ENCODE peak calls at places on chromosomes 4 and X, in nine cellular contexts. Y is SJSA1, W is cardiac muscle cell, L is osteoblast, X is transverse colon, D is neural progenitor cell, N is OCI-LY7, K is tibial artery, P is stomach. J is an unnamed sample.

GRCh38 chr4:102355748-102356147 is 10.5 kb upstream of the SLC39A8 start:
- DNase-seq in Y (no peak), W (no peak), L (no peak), X (no peak), D (no peak), N (no peak), K (no peak), P (no peak), J (no peak)

GRCh38 chr4:39054497-39054896 is 7.5 kb upstream of the KLHL5 start:
- DNase-seq in Y (no peak), W (no peak), L (no peak), X (no peak), D (peak; percentile 65), N (no peak), K (no peak), P (no peak), J (no peak)

GRCh38 chr4:3193531-3194203 is 55.3 kb upstream of the MSANTD1 start:
- DNase-seq in Y (no peak), W (peak; percentile 14), L (no peak), X (no peak), D (no peak), N (peak; percentile 16), K (no peak), P (no peak), J (peak; percentile 17)

GRCh38 chr4:32631824-32632223 is 1911.7 kb downstream of the PCDH7 start:
- DNase-seq in Y (no peak), W (no peak), L (no peak), X (no peak), D (peak; percentile 9), N (no peak), K (no peak), P (no peak), J (no peak)

GRCh38 chr4:76023381-76023780 is at the start of gene CXCL10:
- DNase-seq in Y (no peak), W (no peak), L (no peak), X (no peak), D (no peak), N (no peak), K (no peak), P (no peak), J (no peak)

GRCh38 chrX:7996414-7996813 is 69.2 kb upstream of the PNPLA4 start:
- DNase-seq in Y (no peak), W (peak; percentile 46), L (no peak), X (peak; percentile 21), D (peak; percentile 46), N (peak; percentile 34), K (no peak), P (peak; percentile 28), J (peak; percentile 62)

GRCh38 chr4:55553442-55553841 is 6.7 kb upstream of the CLOCK start:
- DNase-seq in Y (peak; percentile 72), W (peak; percentile 67), L (peak; percentile 76), X (peak; percentile 38), D (no peak), N (peak; percentile 10), K (no peak), P (peak; percentile 32), J (peak; percentile 63)

GRCh38 chrX:125952973-125953372 is 213.1 kb downstream of the DCAF12L2 start:
- DNase-seq in Y (no peak), W (no peak), L (no peak), X (no peak), D (no peak), N (no peak), K (no peak), P (no peak), J (no peak)

GRCh38 chr4:54255881-54256280 is 26.8 kb downstream of the PDGFRA start:
- DNase-seq in Y (no peak), W (peak; percentile 70), L (no peak), X (no peak), D (no peak), N (no peak), K (no peak), P (no peak), J (no peak)

GRCh38 chr4:80265571-80266266 is 745 bp upstream of the FGF5 start:
- DNase-seq in Y (peak; percentile 65), W (peak; percentile 54), L (peak; percentile 82), X (no peak), D (peak; percentile 38), N (no peak), K (no peak), P (no peak), J (peak; percentile 63)

GRCh38 chr4:67658302-67658701 is 42.7 kb downstream of the UBA6 start:
- DNase-seq in Y (no peak), W (no peak), L (no peak), X (no peak), D (no peak), N (no peak), K (no peak), P (no peak), J (no peak)

GRCh38 chr4:67660418-67660817 is 40.5 kb downstream of the UBA6 start:
- DNase-seq in Y (no peak), W (no peak), L (no peak), X (no peak), D (no peak), N (peak; percentile 38), K (no peak), P (no peak), J (no peak)

GRCh38 chr4:67659065-67659464 is 41.9 kb downstream of the UBA6 start:
- DNase-seq in Y (no peak), W (no peak), L (no peak), X (no peak), D (no peak), N (no peak), K (no peak), P (no peak), J (no peak)
- H3K9me3 ChIP-seq in Y (no peaks in the 10 kb centered on the region), W (no peaks in the 10 kb centered on the region), L (peaks cover 6% of the 10 kb centered on the region), X (no peaks in the 10 kb centered on the region), D (no peaks in the 10 kb centered on the region), N (peaks cover 24% of the 10 kb centered on the region), K (no peaks in the 10 kb centered on the region), P (no peaks in the 10 kb centered on the region), J (peaks cover 43% of the 10 kb centered on the region)

GRCh38 chrX:145396612-145397011 is 149.3 kb downstream of the SPANXN1 start:
- DNase-seq in Y (no peak), W (no peak), L (no peak), X (no peak), D (no peak), N (no peak), K (no peak), P (no peak), J (no peak)
- H3K9me3 ChIP-seq in Y (no peaks in the 10 kb centered on the region), W (no peaks in the 10 kb centered on the region), L (peaks cover 4% of the 10 kb centered on the region), X (no peaks in the 10 kb centered on the region), D (peaks cover 11% of the 10 kb centered on the region), N (no peaks in the 10 kb centered on the region), K (no peaks in the 10 kb centered on the region), P (peaks cover 22% of the 10 kb centered on the region), J (peaks cover 39% of the 10 kb centered on the region)

DNA sequence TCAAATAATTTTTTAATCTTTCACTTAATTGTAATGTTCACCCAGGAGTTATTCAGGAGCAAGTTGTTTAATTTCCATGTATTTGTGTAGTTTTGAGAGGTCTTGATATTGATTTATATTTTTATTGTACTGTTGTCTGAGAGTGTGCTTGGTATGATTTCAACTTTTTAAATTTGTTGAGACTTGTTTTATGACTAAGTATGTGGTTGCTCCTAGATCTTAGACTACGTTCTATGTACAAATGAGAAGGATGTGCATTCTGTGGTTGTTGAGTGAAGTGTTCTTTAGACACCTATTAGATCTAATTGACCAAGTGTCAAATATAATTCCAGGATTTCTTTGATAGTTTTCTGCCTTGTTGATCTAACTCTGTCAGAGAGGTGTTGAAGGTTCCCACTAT is 353.3 kb upstream of the GNPDA2 start:
- DNase-seq in Y (no peak), W (no peak), L (no peak), X (no peak), D (no peak), N (no peak), K (no peak), P (no peak), J (no peak)
- H3K9me3 ChIP-seq in Y (no peaks in the 10 kb centered on the region), W (no peaks in the 10 kb centered on the region), L (no peaks in the 10 kb centered on the region), X (no peaks in the 10 kb centered on the region), D (no peaks in the 10 kb centered on the region), N (no peaks in the 10 kb centered on the region), K (no peaks in the 10 kb centered on the region), P (no peaks in the 10 kb centered on the region), J (no peaks in the 10 kb centered on the region)

DNA sequence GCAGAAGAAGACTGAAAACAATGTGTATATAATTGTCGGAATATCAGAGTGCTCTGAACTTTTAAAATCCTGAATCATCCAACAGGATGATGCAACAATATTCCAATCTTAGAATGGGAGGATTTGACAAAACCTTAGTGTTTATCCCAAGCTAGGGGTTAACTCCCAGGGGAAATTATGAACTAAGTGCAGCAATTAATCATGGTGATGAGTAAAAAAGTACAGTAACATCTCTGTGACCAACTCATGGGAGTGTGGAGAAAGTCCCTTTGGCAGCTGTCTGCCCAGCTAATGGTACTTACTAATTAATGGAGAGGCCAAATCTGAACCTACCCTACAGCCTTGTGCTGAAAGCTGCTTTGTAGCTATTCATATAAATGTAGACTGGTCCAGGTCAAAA is 257.6 kb upstream of the DDX53 start:
- DNase-seq in Y (no peak), W (peak; percentile 61), L (no peak), X (no peak), D (no peak), N (no peak), K (no peak), P (no peak), J (no peak)
- H3K9me3 ChIP-seq in Y (no peaks in the 10 kb centered on the region), W (no peaks in the 10 kb centered on the region), L (no peaks in the 10 kb centered on the region), X (no peaks in the 10 kb centered on the region), D (peaks cover 3% of the 10 kb centered on the region), N (no peaks in the 10 kb centered on the region), K (no peaks in the 10 kb centered on the region), P (no peaks in the 10 kb centered on the region), J (no peaks in the 10 kb centered on the region)

DNA sequence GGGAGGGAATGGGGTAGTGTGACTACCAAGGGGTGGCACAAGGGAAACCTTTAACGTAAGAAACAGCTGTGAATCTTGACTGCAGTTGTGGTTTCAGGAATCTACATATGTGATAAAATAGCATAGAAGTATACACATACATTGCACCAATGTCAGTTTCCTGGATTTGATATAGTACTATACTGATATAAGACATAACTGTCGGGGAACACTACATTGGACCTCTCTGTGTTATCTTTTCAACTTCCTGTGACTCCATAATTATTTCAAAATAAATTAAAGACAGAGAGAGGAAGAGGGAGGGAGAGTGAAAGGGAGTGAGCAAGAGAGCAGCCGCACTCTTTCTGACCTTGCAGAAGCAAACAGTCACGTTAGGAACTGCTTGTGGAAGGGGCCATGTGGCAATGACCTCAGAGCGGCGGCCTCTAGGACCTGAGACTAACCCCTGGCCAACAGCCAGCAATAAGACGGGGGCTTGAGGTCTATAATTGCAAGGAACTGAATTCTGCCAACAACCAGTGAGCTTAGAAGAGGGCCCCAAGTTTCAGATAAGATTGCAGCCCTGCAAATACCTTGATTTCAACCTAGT is 47.4 kb downstream of the NALF2 start:
- DNase-seq in Y (no peak), W (peak; percentile 54), L (no peak), X (no peak), D (no peak), N (no peak), K (no peak), P (no peak), J (no peak)
- H3K9me3 ChIP-seq in Y (no peaks in the 10 kb centered on the region), W (no peaks in the 10 kb centered on the region), L (no peaks in the 10 kb centered on the region), X (no peaks in the 10 kb centered on the region), D (no peaks in the 10 kb centered on the region), N (no peaks in the 10 kb centered on the region), K (no peaks in the 10 kb centered on the region), P (peaks cover 8% of the 10 kb centered on the region), J (no peaks in the 10 kb centered on the region)

DNA sequence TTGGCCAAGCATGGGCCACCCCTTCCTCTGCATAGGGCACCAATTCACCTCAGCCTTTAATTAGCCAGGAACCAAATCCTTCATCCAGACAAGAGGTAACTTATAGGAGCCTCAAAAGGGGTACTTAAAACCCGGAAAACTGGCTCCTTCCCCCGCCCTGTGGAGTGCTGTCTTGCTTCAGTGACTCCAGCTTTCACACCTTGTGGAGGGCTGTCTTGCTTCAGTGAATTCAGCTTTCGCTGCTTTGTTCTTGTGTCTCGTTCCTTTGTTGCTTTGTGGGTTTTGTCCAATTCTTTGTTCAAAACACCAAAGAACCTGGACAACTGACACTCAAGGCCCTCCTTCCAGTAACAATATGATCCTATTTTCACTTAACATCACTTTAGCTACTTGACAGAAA is 82.2 kb upstream of the FRG1 start:
- DNase-seq in Y (no peak), W (no peak), L (no peak), X (no peak), D (peak; percentile 68), N (peak; percentile 40), K (no peak), P (no peak), J (no peak)
- H3K9me3 ChIP-seq in Y (peaks cover 5% of the 10 kb centered on the region), W (no peaks in the 10 kb centered on the region), L (no peaks in the 10 kb centered on the region), X (no peaks in the 10 kb centered on the region), D (no peaks in the 10 kb centered on the region), N (peaks cover 8% of the 10 kb centered on the region), K (peaks cover 4% of the 10 kb centered on the region), P (peaks cover 4% of the 10 kb centered on the region), J (peaks cover 6% of the 10 kb centered on the region)

J was measured in endodermal cell.